ENCODE peak calls at places on chromosomes 4 and X, in nine cellular contexts. J is naive thymus-derived CD4-positive, alpha-beta T cell; D is effector memory CD4-positive, alpha-beta T cell; U is skeletal muscle cell; X is heart left ventricle; Q is Kasumi-1; O is midbrain; R is HT1080; S is amniotic stem cell. C is an unnamed sample.

GRCh38 chrX:46710425-46710824 is 48.5 kb downstream of the SLC9A7 start:
- DNase-seq in J (no peak), D (no peak), U (no peak), X (no peak), Q (no peak), O (no peak), R (peak; percentile 11), S (no peak), C (no peak)

GRCh38 chr4:76874176-76874575 is 23.8 kb downstream of the SOWAHB start:
- DNase-seq in J (no peak), D (no peak), U (no peak), X (no peak), Q (no peak), O (no peak), R (no peak), S (no peak), C (no peak)

GRCh38 chr4:185716008-185716976 is 95.7 kb downstream of the SORBS2 start:
- DNase-seq in J (no peak), D (no peak), U (no peak), X (peak; percentile 38), Q (no peak), O (no peak), R (no peak), S (no peak), C (no peak)

GRCh38 chrX:137428251-137428661 is 137.7 kb upstream of the ZIC3 start:
- DNase-seq in J (no peak), D (no peak), U (no peak), X (no peak), Q (no peak), O (no peak), R (no peak), S (no peak), C (no peak)

GRCh38 chrX:15815779-15816452 is 25.6 kb downstream of the ZRSR2 start:
- DNase-seq in J (no peak), D (peak; percentile 0), U (no peak), X (peak; percentile 18), Q (peak; percentile 43), O (no peak), R (peak; percentile 6), S (no peak), C (peak; percentile 14)

GRCh38 chr4:136742330-136742729 is 790.0 kb downstream of the PCDH18 start:
- DNase-seq in J (no peak), D (no peak), U (no peak), X (no peak), Q (no peak), O (no peak), R (peak; percentile 40), S (no peak), C (no peak)

GRCh38 chrX:38221391-38221929 is 789 bp upstream of the SRPX start:
- DNase-seq in J (no peak), D (no peak), U (no peak), X (no peak), Q (no peak), O (no peak), R (no peak), S (no peak), C (no peak)

GRCh38 chr4:19005211-19005610 is 983.7 kb upstream of the LCORL start:
- DNase-seq in J (no peak), D (no peak), U (peak; percentile 0), X (no peak), Q (no peak), O (no peak), R (no peak), S (no peak), C (no peak)